ENCODE peak calls at places on chromosomes 16 and 17, in four cellular contexts. One of them, this sample, is unnamed.
A peak's percentile ranks its signal among the peaks of the same experiment; 100 is the strongest.

GRCh38 chr17:67970783-67971182 is 25.5 kb downstream of the C17orf58 start:
- DNase-seq in OCI-LY7: no peak
- DNase-seq in naive thymus-derived CD4-positive, alpha-beta T cell: no peak
- DNase-seq in mammary epithelial cell: no peak
- DNase-seq in this sample: no peak

GRCh38 chr16:3101841-3102470 is 2.9 kb upstream of the ZSCAN10 start:
- DNase-seq in naive thymus-derived CD4-positive, alpha-beta T cell: peak; percentile 41
- DNase-seq in mammary epithelial cell: no peak
- DNase-seq in OCI-LY7: peak; percentile 53
- DNase-seq in this sample: no peak

GRCh38 chr16:53756329-53756996 is 52.5 kb downstream of the FTO start:
- DNase-seq in naive thymus-derived CD4-positive, alpha-beta T cell: no peak
- DNase-seq in OCI-LY7: no peak
- DNase-seq in mammary epithelial cell: peak; percentile 26
- DNase-seq in this sample: no peak

GRCh38 chr17:56481654-56482053 is 111.8 kb upstream of the NOG start:
- DNase-seq in mammary epithelial cell: no peak
- DNase-seq in OCI-LY7: no peak
- DNase-seq in naive thymus-derived CD4-positive, alpha-beta T cell: no peak
- DNase-seq in this sample: no peak

GRCh38 chr16:49603956-49604355 is 230.4 kb downstream of the C16orf78 start:
- DNase-seq in OCI-LY7: no peak
- DNase-seq in naive thymus-derived CD4-positive, alpha-beta T cell: no peak
- DNase-seq in mammary epithelial cell: no peak
- DNase-seq in this sample: no peak

GRCh38 chr16:2299121-2299914 is 31.4 kb upstream of the RNPS1 start:
- DNase-seq in naive thymus-derived CD4-positive, alpha-beta T cell: no peak
- DNase-seq in OCI-LY7: no peak
- DNase-seq in mammary epithelial cell: no peak
- DNase-seq in this sample: no peak

GRCh38 chr16:70747703-70748631 is 53.0 kb downstream of the VAC14 start:
- DNase-seq in naive thymus-derived CD4-positive, alpha-beta T cell: no peak
- DNase-seq in OCI-LY7: no peak
- DNase-seq in mammary epithelial cell: no peak
- DNase-seq in this sample: no peak

GRCh38 chr16:27806388-27806787 is 256.4 kb downstream of the KATNIP start:
- DNase-seq in OCI-LY7: no peak
- DNase-seq in naive thymus-derived CD4-positive, alpha-beta T cell: no peak
- DNase-seq in mammary epithelial cell: no peak
- DNase-seq in this sample: no peak

GRCh38 chr16:86064431-86065250 is 165.7 kb downstream of the IRF8 start:
- DNase-seq in naive thymus-derived CD4-positive, alpha-beta T cell: no peak
- DNase-seq in mammary epithelial cell: peak; percentile 4
- DNase-seq in OCI-LY7: no peak
- DNase-seq in this sample: no peak

GRCh38 chr16:86082400-86083030 is 183.6 kb downstream of the IRF8 start:
- DNase-seq in mammary epithelial cell: no peak
- DNase-seq in naive thymus-derived CD4-positive, alpha-beta T cell: no peak
- DNase-seq in OCI-LY7: no peak
- DNase-seq in this sample: no peak

GRCh38 chr16:10992797-10993196 is 48.4 kb downstream of the CLEC16A start:
- DNase-seq in mammary epithelial cell: peak; percentile 87
- DNase-seq in naive thymus-derived CD4-positive, alpha-beta T cell: no peak
- DNase-seq in OCI-LY7: no peak
- DNase-seq in this sample: no peak

GRCh38 chr16:87033541-87034300 is 283.5 kb downstream of the C16orf95 start:
- DNase-seq in naive thymus-derived CD4-positive, alpha-beta T cell: no peak
- DNase-seq in OCI-LY7: no peak
- DNase-seq in mammary epithelial cell: no peak
- DNase-seq in this sample: no peak

GRCh38 chr16:642189-643049 is 791 bp downstream of the MCRIP2 start:
- DNase-seq in OCI-LY7: peak; percentile 60
- DNase-seq in naive thymus-derived CD4-positive, alpha-beta T cell: no peak
- DNase-seq in mammary epithelial cell: no peak
- DNase-seq in this sample: peak; percentile 23

GRCh38 chr16:21568502-21569189 is 30.7 kb upstream of the METTL9 start:
- DNase-seq in mammary epithelial cell: peak; percentile 38
- DNase-seq in naive thymus-derived CD4-positive, alpha-beta T cell: no peak
- DNase-seq in OCI-LY7: no peak
- DNase-seq in this sample: no peak

GRCh38 chr16:81470796-81471636 is 26.4 kb downstream of the CMIP start:
- DNase-seq in naive thymus-derived CD4-positive, alpha-beta T cell: no peak
- DNase-seq in OCI-LY7: no peak
- DNase-seq in mammary epithelial cell: no peak
- DNase-seq in this sample: no peak
- H3K4me1 ChIP-seq in naive thymus-derived CD4-positive, alpha-beta T cell: peaks cover 37% of the 10 kb centered on the region
- H3K4me1 ChIP-seq in OCI-LY7: peaks cover 45% of the 10 kb centered on the region
- H3K4me1 ChIP-seq in mammary epithelial cell: no peaks in the 10 kb centered on the region
- H3K4me1 ChIP-seq in this sample: peaks cover 74% of the 10 kb centered on the region

GRCh38 chr17:76700290-76700626 is 10.5 kb downstream of the MXRA7 start:
- DNase-seq in OCI-LY7: no peak
- DNase-seq in mammary epithelial cell: no peak
- DNase-seq in naive thymus-derived CD4-positive, alpha-beta T cell: no peak
- DNase-seq in this sample: no peak

GRCh38 chr17:76700627-76701470 is 9.9 kb downstream of the MXRA7 start:
- DNase-seq in mammary epithelial cell: peak; percentile 82
- DNase-seq in naive thymus-derived CD4-positive, alpha-beta T cell: no peak
- DNase-seq in OCI-LY7: no peak
- DNase-seq in this sample: no peak

GRCh38 chr17:76695059-76695892 is 15.5 kb downstream of the MXRA7 start:
- DNase-seq in naive thymus-derived CD4-positive, alpha-beta T cell: no peak
- DNase-seq in OCI-LY7: no peak
- DNase-seq in mammary epithelial cell: peak; percentile 31
- DNase-seq in this sample: no peak

GRCh38 chr17:76697702-76698465 is 12.9 kb downstream of the MXRA7 start:
- DNase-seq in naive thymus-derived CD4-positive, alpha-beta T cell: no peak
- DNase-seq in OCI-LY7: no peak
- DNase-seq in mammary epithelial cell: no peak
- DNase-seq in this sample: no peak

GRCh38 chr17:76696763-76697701 is 13.7 kb downstream of the MXRA7 start:
- DNase-seq in naive thymus-derived CD4-positive, alpha-beta T cell: no peak
- DNase-seq in mammary epithelial cell: no peak
- DNase-seq in OCI-LY7: peak; percentile 29
- DNase-seq in this sample: no peak
- H3K4me1 ChIP-seq in naive thymus-derived CD4-positive, alpha-beta T cell: no peaks in the 10 kb centered on the region
- H3K4me1 ChIP-seq in mammary epithelial cell: peaks cover 29% of the 10 kb centered on the region
- H3K4me1 ChIP-seq in OCI-LY7: peaks cover 14% of the 10 kb centered on the region
- H3K4me1 ChIP-seq in this sample: peaks cover 5% of the 10 kb centered on the region

GRCh38 chr16:88762941-88763340 is 22.1 kb downstream of the PIEZO1 start:
- DNase-seq in mammary epithelial cell: no peak
- DNase-seq in OCI-LY7: no peak
- DNase-seq in naive thymus-derived CD4-positive, alpha-beta T cell: no peak
- DNase-seq in this sample: no peak
- H3K4me1 ChIP-seq in mammary epithelial cell: peaks cover 34% of the 10 kb centered on the region
- H3K4me1 ChIP-seq in OCI-LY7: peaks cover 19% of the 10 kb centered on the region
- H3K4me1 ChIP-seq in naive thymus-derived CD4-positive, alpha-beta T cell: peaks cover 3% of the 10 kb centered on the region
- H3K4me1 ChIP-seq in this sample: peaks cover 83% of the 10 kb centered on the region

DNA sequence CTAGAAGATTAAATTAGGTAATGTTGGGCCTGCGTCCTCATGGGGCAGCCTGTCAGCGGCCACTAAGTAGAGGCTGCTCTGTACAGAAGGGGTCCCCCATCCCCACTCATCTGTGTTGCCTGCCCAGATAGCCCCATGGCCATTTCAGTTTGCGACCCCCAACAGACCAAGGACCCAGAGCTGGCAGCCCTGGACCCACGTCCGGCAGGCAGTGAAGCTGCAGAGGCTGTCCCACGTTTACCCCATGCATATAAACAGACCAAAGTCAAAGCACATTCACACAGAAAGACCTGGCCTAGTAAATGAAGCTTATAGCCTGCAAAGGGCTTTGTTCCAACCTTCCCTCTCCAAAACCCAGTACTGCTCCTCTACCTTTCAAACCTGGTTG is 4.6 kb downstream of the PDF start:
- DNase-seq in mammary epithelial cell: no peak
- DNase-seq in naive thymus-derived CD4-positive, alpha-beta T cell: no peak
- DNase-seq in OCI-LY7: no peak
- DNase-seq in this sample: no peak
- H3K4me1 ChIP-seq in mammary epithelial cell: peaks cover 25% of the 10 kb centered on the region
- H3K4me1 ChIP-seq in naive thymus-derived CD4-positive, alpha-beta T cell: peaks cover 31% of the 10 kb centered on the region
- H3K4me1 ChIP-seq in OCI-LY7: peaks cover 39% of the 10 kb centered on the region
- H3K4me1 ChIP-seq in this sample: peaks cover 41% of the 10 kb centered on the region

GRCh38 chr17:42253173-42253545 is 23.0 kb downstream of the STAT5B start:
- DNase-seq in naive thymus-derived CD4-positive, alpha-beta T cell: no peak
- DNase-seq in OCI-LY7: no peak
- DNase-seq in mammary epithelial cell: no peak
- DNase-seq in this sample: no peak
- H3K4me1 ChIP-seq in naive thymus-derived CD4-positive, alpha-beta T cell: peaks cover 26% of the 10 kb centered on the region
- H3K4me1 ChIP-seq in OCI-LY7: peaks cover 12% of the 10 kb centered on the region
- H3K4me1 ChIP-seq in mammary epithelial cell: no peaks in the 10 kb centered on the region
- H3K4me1 ChIP-seq in this sample: peaks cover 87% of the 10 kb centered on the region

GRCh38 chr17:41784207-41784744 is 2.2 kb downstream of the JUP start:
- DNase-seq in mammary epithelial cell: peak; percentile 95
- DNase-seq in naive thymus-derived CD4-positive, alpha-beta T cell: no peak
- DNase-seq in OCI-LY7: no peak
- DNase-seq in this sample: no peak
- H3K4me1 ChIP-seq in mammary epithelial cell: peaks cover 41% of the 10 kb centered on the region
- H3K4me1 ChIP-seq in naive thymus-derived CD4-positive, alpha-beta T cell: peaks cover 11% of the 10 kb centered on the region
- H3K4me1 ChIP-seq in OCI-LY7: peaks cover 26% of the 10 kb centered on the region
- H3K4me1 ChIP-seq in this sample: peaks cover 18% of the 10 kb centered on the region

GRCh38 chr17:31511583-31511982 is 120.1 kb downstream of the RAB11FIP4 start:
- DNase-seq in naive thymus-derived CD4-positive, alpha-beta T cell: no peak
- DNase-seq in OCI-LY7: no peak
- DNase-seq in mammary epithelial cell: no peak
- DNase-seq in this sample: no peak

GRCh38 chr17:31511176-31511540 is 119.7 kb downstream of the RAB11FIP4 start:
- DNase-seq in naive thymus-derived CD4-positive, alpha-beta T cell: no peak
- DNase-seq in mammary epithelial cell: no peak
- DNase-seq in OCI-LY7: no peak
- DNase-seq in this sample: no peak

GRCh38 chr17:31512796-31513195 is 121.3 kb downstream of the RAB11FIP4 start:
- DNase-seq in naive thymus-derived CD4-positive, alpha-beta T cell: no peak
- DNase-seq in mammary epithelial cell: no peak
- DNase-seq in OCI-LY7: no peak
- DNase-seq in this sample: no peak

GRCh38 chr17:31513731-31514427 is 122.4 kb downstream of the RAB11FIP4 start:
- DNase-seq in OCI-LY7: no peak
- DNase-seq in naive thymus-derived CD4-positive, alpha-beta T cell: no peak
- DNase-seq in mammary epithelial cell: no peak
- DNase-seq in this sample: no peak

DNA sequence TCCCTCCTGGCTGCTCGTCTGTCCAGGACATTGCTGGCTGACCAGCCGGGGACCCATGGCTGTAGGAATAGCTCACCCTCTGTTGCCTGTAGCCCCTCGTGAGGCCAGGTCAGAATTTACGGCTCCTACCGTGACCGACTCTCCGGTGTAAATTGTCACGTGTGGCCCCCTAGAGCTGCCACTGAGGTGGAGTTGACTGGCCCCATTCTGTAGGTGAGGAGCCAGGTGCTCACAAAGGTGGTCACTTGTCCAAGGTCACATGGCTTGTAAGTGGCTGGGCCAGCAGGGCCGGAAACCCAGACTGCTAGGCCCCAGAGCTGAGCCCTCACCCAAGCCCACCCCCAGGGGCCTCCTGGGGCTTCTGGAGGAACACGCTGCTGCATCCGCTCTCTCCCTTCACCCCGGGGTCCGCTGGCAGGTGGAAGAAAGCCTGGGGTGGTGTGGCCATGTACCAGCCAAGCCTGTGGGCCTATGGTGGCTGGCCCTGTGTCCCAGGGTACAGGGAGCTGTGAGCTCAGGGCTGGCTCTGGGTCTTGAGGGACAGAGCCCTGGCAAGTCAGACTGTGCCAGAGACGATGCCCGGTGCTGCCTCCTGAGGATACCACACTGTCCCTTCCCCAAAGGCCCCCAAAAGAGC is 120.7 kb downstream of the RAB11FIP4 start:
- DNase-seq in naive thymus-derived CD4-positive, alpha-beta T cell: no peak
- DNase-seq in OCI-LY7: no peak
- DNase-seq in mammary epithelial cell: no peak
- DNase-seq in this sample: no peak
- H3K4me1 ChIP-seq in naive thymus-derived CD4-positive, alpha-beta T cell: peaks cover 51% of the 10 kb centered on the region
- H3K4me1 ChIP-seq in OCI-LY7: peaks cover 14% of the 10 kb centered on the region
- H3K4me1 ChIP-seq in mammary epithelial cell: no peaks in the 10 kb centered on the region
- H3K4me1 ChIP-seq in this sample: peaks cover 48% of the 10 kb centered on the region

GRCh38 chr17:81057777-81058176 is 22.8 kb downstream of the BAIAP2 start:
- DNase-seq in naive thymus-derived CD4-positive, alpha-beta T cell: no peak
- DNase-seq in mammary epithelial cell: no peak
- DNase-seq in OCI-LY7: no peak
- DNase-seq in this sample: no peak
- H3K4me1 ChIP-seq in naive thymus-derived CD4-positive, alpha-beta T cell: no peaks in the 10 kb centered on the region
- H3K4me1 ChIP-seq in mammary epithelial cell: peaks cover 35% of the 10 kb centered on the region
- H3K4me1 ChIP-seq in OCI-LY7: no peaks in the 10 kb centered on the region
- H3K4me1 ChIP-seq in this sample: no peaks in the 10 kb centered on the region

GRCh38 chr17:29399634-29400033 is 9.5 kb downstream of the TAOK1 start:
- DNase-seq in mammary epithelial cell: no peak
- DNase-seq in OCI-LY7: no peak
- DNase-seq in naive thymus-derived CD4-positive, alpha-beta T cell: no peak
- DNase-seq in this sample: no peak

GRCh38 chr17:29400818-29401217 is 10.7 kb downstream of the TAOK1 start:
- DNase-seq in mammary epithelial cell: no peak
- DNase-seq in OCI-LY7: no peak
- DNase-seq in naive thymus-derived CD4-positive, alpha-beta T cell: no peak
- DNase-seq in this sample: no peak

DNA sequence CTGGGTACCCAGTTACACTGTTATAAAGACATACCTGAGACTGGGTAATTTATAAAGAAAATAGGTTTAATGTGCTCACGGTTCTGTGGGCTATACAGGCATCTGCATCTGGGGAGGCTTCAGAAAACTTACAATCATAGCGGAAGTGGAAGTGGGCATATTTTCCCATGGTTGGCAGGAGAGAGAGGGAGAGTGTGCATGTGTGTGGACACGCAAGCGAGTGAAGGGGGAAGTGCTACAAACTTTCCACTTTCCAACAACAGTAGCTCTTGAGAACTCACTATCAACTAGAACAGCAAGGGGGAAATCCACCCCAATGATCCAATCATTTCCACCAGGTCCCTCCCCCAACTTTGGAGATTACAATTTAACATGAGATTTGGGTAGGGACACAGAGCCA is 11.1 kb downstream of the TAOK1 start:
- DNase-seq in naive thymus-derived CD4-positive, alpha-beta T cell: no peak
- DNase-seq in mammary epithelial cell: no peak
- DNase-seq in OCI-LY7: peak; percentile 11
- DNase-seq in this sample: no peak
- H3K4me1 ChIP-seq in naive thymus-derived CD4-positive, alpha-beta T cell: no peaks in the 10 kb centered on the region
- H3K4me1 ChIP-seq in mammary epithelial cell: no peaks in the 10 kb centered on the region
- H3K4me1 ChIP-seq in OCI-LY7: no peaks in the 10 kb centered on the region
- H3K4me1 ChIP-seq in this sample: peaks cover 18% of the 10 kb centered on the region

DNA sequence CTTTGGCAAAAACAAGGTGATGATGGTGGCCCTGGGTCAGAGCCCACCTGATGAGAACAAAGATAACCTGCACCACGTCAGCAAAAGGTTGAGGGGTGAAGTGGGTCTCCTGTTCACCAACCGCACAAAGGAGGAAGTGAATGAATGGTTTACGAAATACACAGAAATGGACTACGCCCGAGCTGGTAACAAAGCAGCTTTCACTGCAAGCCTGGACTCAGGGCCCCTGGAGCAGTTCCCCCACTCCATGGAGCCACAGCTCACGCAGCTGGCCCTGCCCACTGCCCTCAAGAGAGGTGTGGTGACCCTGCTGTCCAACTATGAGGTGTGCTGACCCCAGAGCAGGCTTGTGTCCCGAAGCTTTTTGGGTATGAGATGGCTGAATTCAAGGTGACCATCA is 29.7 kb upstream of the DLX4 start:
- DNase-seq in mammary epithelial cell: no peak
- DNase-seq in naive thymus-derived CD4-positive, alpha-beta T cell: no peak
- DNase-seq in OCI-LY7: no peak
- DNase-seq in this sample: no peak
- H3K4me1 ChIP-seq in mammary epithelial cell: no peaks in the 10 kb centered on the region
- H3K4me1 ChIP-seq in naive thymus-derived CD4-positive, alpha-beta T cell: no peaks in the 10 kb centered on the region
- H3K4me1 ChIP-seq in OCI-LY7: no peaks in the 10 kb centered on the region
- H3K4me1 ChIP-seq in this sample: no peaks in the 10 kb centered on the region